ENCODE peak calls at places on chromosome 9, in four cellular contexts. C is HCT116, Z is GM23248, O is PC-9. F is an unnamed sample.

GRCh38 chr9:37529111-37529510 is 43.4 kb downstream of the POLR1E start:
- DNase-seq in O (no peak), C (no peak), Z (no peak), F (no peak)

GRCh38 chr9:12875216-12875615 is 100.4 kb downstream of the LURAP1L start:
- DNase-seq in Z (peak; percentile 49), O (peak; percentile 52), C (no peak), F (peak; percentile 24)

GRCh38 chr9:99241106-99241505 is 19.0 kb downstream of the SEC61B start:
- DNase-seq in Z (no peak), C (no peak), O (no peak), F (no peak)

GRCh38 chr9:130668694-130669093 is 4.3 kb downstream of the PRDM12 start:
- DNase-seq in O (no peak), Z (no peak), C (no peak), F (no peak)

GRCh38 chr9:108156270-108156998 is 666.9 kb upstream of the KLF4 start:
- DNase-seq in O (peak; percentile 79), C (peak; percentile 29), Z (peak; percentile 23), F (peak; percentile 76)

GRCh38 chr9:111412280-111412679 is 71.9 kb downstream of the ECPAS start:
- DNase-seq in Z (peak; percentile 6), O (no peak), C (no peak), F (no peak)

GRCh38 chr9:4116708-4117460 is 183.0 kb downstream of the GLIS3 start:
- DNase-seq in O (no peak), Z (peak; percentile 69), C (no peak), F (no peak)

GRCh38 chr9:124511891-124512805 is 4.9 kb upstream of the NR5A1 start:
- DNase-seq in Z (no peak), C (no peak), O (no peak), F (no peak)

GRCh38 chr9:127489471-127490115 is 38.3 kb downstream of the LRSAM1 start:
- DNase-seq in Z (no peak), O (no peak), C (no peak), F (no peak)

GRCh38 chr9:13939129-13939528 is 374.8 kb downstream of the NFIB start:
- DNase-seq in Z (peak; percentile 89), O (no peak), C (no peak), F (peak; percentile 73)

DNA sequence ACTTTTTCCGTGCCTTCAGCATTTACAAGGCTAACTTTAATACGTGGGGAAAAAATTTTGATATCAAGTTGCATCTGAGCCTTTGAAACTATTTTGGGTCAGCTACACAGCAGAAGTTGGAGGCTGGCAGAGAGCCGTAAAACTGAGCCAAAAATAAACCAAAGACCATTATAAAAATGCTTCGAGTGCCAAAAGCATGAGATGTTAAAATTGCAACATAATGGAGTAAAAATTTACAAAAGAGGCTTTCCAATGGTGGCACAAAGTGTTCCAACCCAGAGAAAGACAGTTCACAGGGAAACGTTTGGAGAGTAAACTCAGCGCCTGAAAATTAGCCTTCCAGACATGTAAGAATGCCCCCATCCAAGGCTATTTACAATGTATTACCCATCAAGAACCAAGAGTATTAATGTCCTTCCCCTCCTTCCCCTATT is 190.3 kb downstream of the TLE1 start:
- DNase-seq in Z (peak; percentile 68), C (no peak), O (no peak), F (peak; percentile 53)
- H2AFZ ChIP-seq in Z (no peak overlapping the region), C (no peak overlapping the region), O (no peak overlapping the region), F (peak overlapping the region; percentile 51)

GRCh38 chr9:82893549-82893948 is 169.4 kb downstream of the RASEF start:
- DNase-seq in Z (no peak), C (no peak), O (no peak), F (no peak)
- H3K9me2 ChIP-seq in Z (no peaks in the 10 kb centered on the region), C (no peaks in the 10 kb centered on the region), O (no peaks in the 10 kb centered on the region), F (no peaks in the 10 kb centered on the region)

GRCh38 chr9:74951725-74952151 is 974 bp downstream of the C9orf40 start:
- DNase-seq in C (no peak), O (no peak), Z (peak; percentile 68), F (peak; percentile 29)
- H2AFZ ChIP-seq in C (no peak overlapping the region), O (peak overlapping the region; percentile 92), Z (peak overlapping the region; percentile 94), F (peak overlapping the region; percentile 91)

GRCh38 chr9:82890401-82890800 is 172.5 kb downstream of the RASEF start:
- DNase-seq in Z (no peak), O (no peak), C (no peak), F (no peak)

GRCh38 chr9:82891321-82891720 is 171.6 kb downstream of the RASEF start:
- DNase-seq in Z (no peak), C (no peak), O (no peak), F (no peak)

GRCh38 chr9:82890865-82891264 is 172.1 kb downstream of the RASEF start:
- DNase-seq in Z (no peak), C (no peak), O (no peak), F (no peak)

GRCh38 chr9:82894961-82895902 is 167.7 kb downstream of the RASEF start:
- DNase-seq in Z (no peak), C (no peak), O (no peak), F (no peak)
- H3K9me2 ChIP-seq in Z (no peaks in the 10 kb centered on the region), C (no peaks in the 10 kb centered on the region), O (no peaks in the 10 kb centered on the region), F (no peaks in the 10 kb centered on the region)

DNA sequence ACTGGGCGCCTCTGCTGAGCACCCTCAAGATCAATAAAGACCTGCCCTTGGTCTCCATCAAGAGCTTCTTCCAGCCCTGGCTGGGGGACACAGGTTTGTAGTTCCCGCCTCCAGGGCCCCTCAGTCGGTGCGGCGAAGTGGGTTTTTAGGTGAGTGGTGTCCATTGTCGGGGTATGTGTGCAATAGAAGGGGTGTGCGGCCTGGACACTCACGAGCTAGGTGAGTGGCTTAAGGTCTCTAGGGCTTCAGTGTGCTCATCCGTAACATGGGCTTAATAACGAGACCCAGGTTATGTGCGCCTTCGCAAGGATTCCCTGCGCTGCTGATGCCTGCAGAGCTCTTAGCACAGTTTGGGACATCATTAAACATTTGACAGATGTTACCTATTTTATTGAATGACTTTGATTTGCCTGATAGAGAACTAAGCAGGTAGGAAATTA is 656 bp downstream of the CEP78 start:
- DNase-seq in O (no peak), Z (peak; percentile 36), C (no peak), F (no peak)
- H2AFZ ChIP-seq in O (peak overlapping the region; percentile 98), Z (peak overlapping the region; percentile 98), C (peak overlapping the region; percentile 59), F (peak overlapping the region; percentile 96)

DNA sequence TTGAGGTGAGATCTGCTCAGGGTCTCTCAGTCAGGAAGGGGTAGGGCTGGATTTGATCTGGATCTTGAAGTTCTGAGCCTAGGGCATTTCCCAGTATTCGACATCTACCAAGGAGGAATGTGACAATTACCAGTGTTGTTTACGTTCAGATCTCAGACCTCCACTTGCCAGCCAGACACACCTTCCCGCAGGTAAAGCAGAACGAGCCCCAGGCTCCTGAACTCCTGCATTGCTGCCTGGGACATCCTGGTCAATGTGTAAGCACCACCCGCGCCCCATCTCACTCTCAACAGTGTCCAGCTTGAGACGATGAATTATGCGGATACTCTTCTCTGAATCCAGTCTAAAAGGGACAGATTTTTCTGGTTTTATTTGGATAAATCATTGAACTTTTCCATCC is 56.7 kb upstream of the PTCH1 start:
- DNase-seq in C (no peak), O (no peak), Z (no peak), F (no peak)
- H3K9me2 ChIP-seq in C (no peaks in the 10 kb centered on the region), O (no peaks in the 10 kb centered on the region), Z (no peaks in the 10 kb centered on the region), F (no peaks in the 10 kb centered on the region)